ENCODE peak calls at places on chromosomes 4 and X, in five cellular contexts. X is NCI-H510A; P is A172; F is activated gamma-delta T cell treated with anti-CD3 and anti-CD28 coated beads, Interleukin-2, amount 50 U/mL, for 16 hours; D is activated T-helper 1 cell treated with anti-CD3 and anti-CD28 coated beads, Interleukin-12 subunit alpha, Interleukin-12 subunit beta, Interleukin-2, Interleukin-4 antibody, amounts not matched to agents 30 ng/mL and 10 ng/mL and 1 ng/mL, durations not matched to agents 14 hours and 24 hours and 36 hours. O is an unnamed sample.

GRCh38 chrX:17580529-17581155 is 156.7 kb upstream of the SCML1 start:
- DNase-seq in F (no peak), P (peak; percentile 62), D (no peak), X (no peak), O (peak; percentile 8)

GRCh38 chr4:150874386-150875226 is 140.5 kb downstream of the LRBA start:
- DNase-seq in F (no peak), P (no peak), D (no peak), X (no peak), O (peak; percentile 52)

GRCh38 chrX:47250017-47250347 is 17.2 kb downstream of the USP11 start:
- DNase-seq in F (no peak), X (no peak), P (no peak), D (no peak), O (no peak)

GRCh38 chr4:104064650-104065577 is 345.1 kb upstream of the TACR3 start:
- DNase-seq in D (no peak), F (no peak), P (peak; percentile 29), X (peak; percentile 16), O (peak; percentile 84)

GRCh38 chr4:39697740-39698423 is at the start of gene UBE2K:
- DNase-seq in D (peak; percentile 91), F (peak; percentile 80), P (peak; percentile 64), X (peak; percentile 75), O (peak; percentile 80)

GRCh38 chr4:2649604-2650114 is 106.5 kb downstream of the TNIP2 start:
- DNase-seq in X (no peak), D (no peak), P (no peak), F (no peak), O (no peak)

GRCh38 chr4:37568494-37568893 is 117.7 kb downstream of the RELL1 start:
- DNase-seq in F (no peak), D (no peak), X (no peak), P (no peak), O (no peak)

GRCh38 chr4:72394264-72394663 is 174.8 kb downstream of the ADAMTS3 start:
- DNase-seq in X (no peak), P (no peak), D (no peak), F (no peak), O (no peak)

GRCh38 chr4:42806436-42806835 is 86.1 kb upstream of the GRXCR1 start:
- DNase-seq in X (no peak), F (no peak), D (no peak), P (no peak), O (peak; percentile 15)

GRCh38 chrX:2504706-2505332 is 4.0 kb upstream of the DHRSX start:
- DNase-seq in P (no peak), X (no peak), D (no peak), F (no peak), O (no peak)

GRCh38 chrX:56764975-56765791 is 36.1 kb downstream of the NBDY start:
- DNase-seq in F (no peak), X (no peak), P (no peak), D (no peak), O (no peak)

GRCh38 chr4:53510316-53510715 is 81.0 kb downstream of the LNX1 start:
- DNase-seq in X (no peak), F (no peak), D (no peak), P (no peak), O (no peak)

GRCh38 chr4:158168606-158169005 is 4.2 kb downstream of the GASK1B start:
- DNase-seq in P (no peak), F (no peak), X (no peak), D (no peak), O (no peak)

GRCh38 chrX:111445485-111445884 is 33.5 kb upstream of the DCX start:
- DNase-seq in F (no peak), D (no peak), P (peak; percentile 2), X (no peak), O (no peak)

GRCh38 chrX:105972690-105973386 is 65.7 kb downstream of the SERPINA7 start:
- DNase-seq in D (no peak), P (no peak), X (no peak), F (no peak), O (no peak)

GRCh38 chrX:48971325-48972213 is at the start of gene KCND1:
- DNase-seq in P (peak; percentile 33), X (no peak), D (no peak), F (no peak), O (peak; percentile 10)

GRCh38 chr4:66564901-66565648 is 894.8 kb upstream of the EPHA5 start:
- DNase-seq in F (no peak), P (peak; percentile 48), X (no peak), D (no peak), O (no peak)

GRCh38 chrX:43693602-43694406 is 37.7 kb downstream of the MAOA start:
- DNase-seq in D (no peak), X (peak; percentile 15), P (no peak), F (no peak), O (no peak)

GRCh38 chr4:90027565-90027964 is 99.6 kb upstream of the CCSER1 start:
- DNase-seq in X (no peak), D (no peak), P (no peak), F (no peak), O (no peak)

GRCh38 chr4:80125252-80126177 is 52.5 kb upstream of the ANTXR2 start:
- DNase-seq in X (no peak), P (peak; percentile 33), F (no peak), D (peak; percentile 17), O (no peak)

GRCh38 chrX:44308869-44309268 is 34.6 kb downstream of the EFHC2 start:
- DNase-seq in D (no peak), F (no peak), X (no peak), P (no peak), O (no peak)

GRCh38 chr4:182862921-182863320 is 54.3 kb downstream of the DCTD start:
- DNase-seq in P (no peak), F (no peak), D (no peak), X (peak; percentile 63), O (no peak)

GRCh38 chrX:13747836-13748235 is 13.3 kb downstream of the OFD1 start:
- DNase-seq in X (no peak), D (no peak), F (no peak), P (peak; percentile 60), O (peak; percentile 52)

GRCh38 chr4:55553442-55553841 is 6.7 kb upstream of the CLOCK start:
- DNase-seq in D (no peak), P (peak; percentile 82), X (no peak), F (no peak), O (no peak)

GRCh38 chr4:159764343-159764952 is 661.6 kb downstream of the RAPGEF2 start:
- DNase-seq in F (no peak), X (peak; percentile 2), P (peak; percentile 75), D (no peak), O (no peak)

GRCh38 chrX:124256209-124256608 is 76.3 kb upstream of the TEX13D start:
- DNase-seq in D (no peak), P (no peak), F (no peak), X (no peak), O (no peak)

GRCh38 chr4:26081795-26082498 is 167.9 kb downstream of the SMIM20 start:
- DNase-seq in P (peak; percentile 53), F (no peak), D (no peak), X (no peak), O (no peak)